ENCODE peak calls at places on chromosome 20, in nine cellular contexts. Y, Q, X, C, J, B, I, T and G are unnamed samples.

GRCh38 chr20:50744143-50744792 is 12.9 kb downstream of the PARD6B start:
- DNase-seq in J (peak; percentile 38), I (no peak), Q (no peak), B (no peak), C (peak; percentile 89), T (peak; percentile 92), Y (peak; percentile 58), X (peak; percentile 96), G (peak; percentile 52)

GRCh38 chr20:64102647-64103354 is 4.6 kb downstream of the NPBWR2 start:
- DNase-seq in X (no peak), I (no peak), B (no peak), T (no peak), Q (no peak), J (peak; percentile 27), C (no peak), Y (no peak), G (peak; percentile 90)

GRCh38 chr20:7085448-7085847 is 318.0 kb downstream of the BMP2 start:
- DNase-seq in T (no peak), Y (no peak), Q (no peak), J (no peak), C (no peak), B (no peak), X (no peak), I (no peak), G (no peak)

GRCh38 chr20:55567826-55568225 is 437.5 kb downstream of the CBLN4 start:
- DNase-seq in T (no peak), I (no peak), J (no peak), B (no peak), Y (no peak), C (no peak), X (no peak), Q (no peak), G (no peak)

GRCh38 chr20:20706285-20706684 is 6.2 kb downstream of the RALGAPA2 start:
- DNase-seq in I (no peak), X (no peak), B (no peak), C (no peak), J (no peak), Y (no peak), Q (no peak), T (no peak), G (no peak)

GRCh38 chr20:63007722-63008488 is 1.1 kb upstream of the BHLHE23 start:
- DNase-seq in I (no peak), C (no peak), B (no peak), Y (no peak), Q (no peak), T (no peak), J (no peak), X (no peak), G (peak; percentile 87)

GRCh38 chr20:36847009-36847709 is 28.8 kb upstream of the TLDC2 start:
- DNase-seq in C (no peak), T (no peak), J (peak; percentile 85), Q (no peak), B (no peak), Y (no peak), X (peak; percentile 89), I (no peak), G (no peak)

GRCh38 chr20:51801220-51801991 is 915 bp downstream of the SALL4 start:
- DNase-seq in C (no peak), I (no peak), X (no peak), Q (no peak), J (no peak), Y (no peak), B (no peak), T (peak; percentile 42), G (peak; percentile 87)

GRCh38 chr20:24741673-24742072 is 207.4 kb upstream of the CST7 start:
- DNase-seq in T (no peak), C (no peak), Q (no peak), Y (no peak), X (no peak), J (no peak), B (no peak), I (no peak), G (no peak)

GRCh38 chr20:41205313-41205712 is 68.0 kb downstream of the PLCG1 start:
- DNase-seq in T (no peak), B (no peak), X (no peak), Y (no peak), C (no peak), Q (no peak), J (no peak), I (no peak), G (no peak)

GRCh38 chr20:60762386-60762785 is 489.7 kb upstream of the CDH4 start:
- DNase-seq in I (no peak), Q (no peak), Y (no peak), C (no peak), B (no peak), X (no peak), T (no peak), J (no peak), G (no peak)